ENCODE peak calls at places on chromosomes 11 and 22, in nine cellular contexts. One of them, this sample, is unnamed.

GRCh38 chr11:13386567-13386966 is 76.5 kb downstream of the BTBD10 start:
- DNase-seq in GM06990: no peak
- DNase-seq in lower lobe of right lung: no peak
- DNase-seq in BJ: no peak
- DNase-seq in glutamatergic neuron: no peak
- DNase-seq in kidney: no peak
- DNase-seq in ovary: no peak
- DNase-seq in astrocyte of the spinal cord: no peak
- DNase-seq in fibroblast of the aortic adventitia: no peak
- DNase-seq in this sample: no peak

GRCh38 chr11:86115542-86116385 is 46.9 kb upstream of the PICALM start:
- DNase-seq in glutamatergic neuron: no peak
- DNase-seq in fibroblast of the aortic adventitia: peak; percentile 39
- DNase-seq in astrocyte of the spinal cord: peak; percentile 41
- DNase-seq in BJ: no peak
- DNase-seq in lower lobe of right lung: no peak
- DNase-seq in GM06990: no peak
- DNase-seq in ovary: no peak
- DNase-seq in kidney: no peak
- DNase-seq in this sample: no peak

GRCh38 chr11:109785714-109786113 is 307.5 kb upstream of the ZC3H12C start:
- DNase-seq in astrocyte of the spinal cord: peak; percentile 34
- DNase-seq in BJ: no peak
- DNase-seq in kidney: no peak
- DNase-seq in fibroblast of the aortic adventitia: peak; percentile 41
- DNase-seq in lower lobe of right lung: no peak
- DNase-seq in glutamatergic neuron: no peak
- DNase-seq in ovary: no peak
- DNase-seq in GM06990: no peak
- DNase-seq in this sample: no peak

GRCh38 chr22:25777870-25778269 is 35.9 kb downstream of the MYO18B start:
- DNase-seq in ovary: no peak
- DNase-seq in BJ: no peak
- DNase-seq in lower lobe of right lung: no peak
- DNase-seq in GM06990: no peak
- DNase-seq in fibroblast of the aortic adventitia: peak; percentile 62
- DNase-seq in astrocyte of the spinal cord: peak; percentile 28
- DNase-seq in glutamatergic neuron: no peak
- DNase-seq in kidney: no peak
- DNase-seq in this sample: peak; percentile 14

GRCh38 chr11:76823481-76824028 is 37.2 kb upstream of the ACER3 start:
- DNase-seq in GM06990: no peak
- DNase-seq in fibroblast of the aortic adventitia: peak; percentile 89
- DNase-seq in BJ: no peak
- DNase-seq in astrocyte of the spinal cord: peak; percentile 56
- DNase-seq in lower lobe of right lung: no peak
- DNase-seq in ovary: no peak
- DNase-seq in glutamatergic neuron: no peak
- DNase-seq in kidney: no peak
- DNase-seq in this sample: peak; percentile 20

GRCh38 chr11:12787847-12788246 is 113.6 kb downstream of the TEAD1 start:
- DNase-seq in GM06990: no peak
- DNase-seq in glutamatergic neuron: no peak
- DNase-seq in fibroblast of the aortic adventitia: peak; percentile 69
- DNase-seq in ovary: no peak
- DNase-seq in BJ: no peak
- DNase-seq in lower lobe of right lung: no peak
- DNase-seq in kidney: no peak
- DNase-seq in astrocyte of the spinal cord: peak; percentile 75
- DNase-seq in this sample: no peak

GRCh38 chr22:22369962-22370265 is 125.3 kb downstream of the VPREB1 start:
- DNase-seq in GM06990: no peak
- DNase-seq in astrocyte of the spinal cord: no peak
- DNase-seq in kidney: no peak
- DNase-seq in lower lobe of right lung: no peak
- DNase-seq in ovary: no peak
- DNase-seq in glutamatergic neuron: no peak
- DNase-seq in BJ: no peak
- DNase-seq in fibroblast of the aortic adventitia: no peak
- DNase-seq in this sample: no peak

GRCh38 chr11:129598378-129598777 is 217.3 kb upstream of the TMEM45B start:
- DNase-seq in astrocyte of the spinal cord: no peak
- DNase-seq in ovary: no peak
- DNase-seq in glutamatergic neuron: no peak
- DNase-seq in BJ: no peak
- DNase-seq in GM06990: no peak
- DNase-seq in kidney: no peak
- DNase-seq in lower lobe of right lung: no peak
- DNase-seq in fibroblast of the aortic adventitia: no peak
- DNase-seq in this sample: no peak

GRCh38 chr11:69969890-69970784 is 108.0 kb upstream of the ANO1 start:
- DNase-seq in BJ: no peak
- DNase-seq in lower lobe of right lung: no peak
- DNase-seq in GM06990: no peak
- DNase-seq in glutamatergic neuron: no peak
- DNase-seq in fibroblast of the aortic adventitia: no peak
- DNase-seq in kidney: no peak
- DNase-seq in astrocyte of the spinal cord: no peak
- DNase-seq in ovary: no peak
- DNase-seq in this sample: no peak

GRCh38 chr22:29883045-29883830 is at the start of gene MTMR3:
- DNase-seq in kidney: peak; percentile 98
- DNase-seq in GM06990: peak; percentile 90
- DNase-seq in BJ: peak; percentile 15
- DNase-seq in ovary: peak; percentile 98
- DNase-seq in lower lobe of right lung: peak; percentile 96
- DNase-seq in glutamatergic neuron: peak; percentile 98
- DNase-seq in fibroblast of the aortic adventitia: peak; percentile 81
- DNase-seq in astrocyte of the spinal cord: peak; percentile 90
- DNase-seq in this sample: peak; percentile 98
- TF ChIP-seq CTCF in kidney: peak; percentile 8
- TF ChIP-seq CTCF in GM06990: peak; percentile 5
- TF ChIP-seq CTCF in BJ: no peak
- TF ChIP-seq CTCF in ovary: no peak
- TF ChIP-seq CTCF in lower lobe of right lung: peak; percentile 35
- TF ChIP-seq CTCF in glutamatergic neuron: peak; percentile 76
- TF ChIP-seq CTCF in fibroblast of the aortic adventitia: peak; percentile 27
- TF ChIP-seq CTCF in astrocyte of the spinal cord: peak; percentile 45
- TF ChIP-seq CTCF in this sample: peak; percentile 59

GRCh38 chr22:24507742-24508141 is 12.6 kb downstream of the UPB1 start:
- DNase-seq in kidney: peak; percentile 18
- DNase-seq in fibroblast of the aortic adventitia: no peak
- DNase-seq in ovary: peak; percentile 6
- DNase-seq in glutamatergic neuron: no peak
- DNase-seq in lower lobe of right lung: no peak
- DNase-seq in BJ: no peak
- DNase-seq in GM06990: no peak
- DNase-seq in astrocyte of the spinal cord: no peak
- DNase-seq in this sample: no peak
- TF ChIP-seq CTCF in kidney: no peak
- TF ChIP-seq CTCF in fibroblast of the aortic adventitia: no peak
- TF ChIP-seq CTCF in ovary: no peak
- TF ChIP-seq CTCF in glutamatergic neuron: no peak
- TF ChIP-seq CTCF in lower lobe of right lung: no peak
- TF ChIP-seq CTCF in BJ: no peak
- TF ChIP-seq CTCF in GM06990: no peak
- TF ChIP-seq CTCF in astrocyte of the spinal cord: no peak
- TF ChIP-seq CTCF in this sample: no peak

GRCh38 chr22:36563898-36564297 is 34.9 kb upstream of the EIF3D start:
- DNase-seq in ovary: no peak
- DNase-seq in astrocyte of the spinal cord: no peak
- DNase-seq in kidney: no peak
- DNase-seq in glutamatergic neuron: no peak
- DNase-seq in lower lobe of right lung: no peak
- DNase-seq in GM06990: no peak
- DNase-seq in BJ: no peak
- DNase-seq in fibroblast of the aortic adventitia: no peak
- DNase-seq in this sample: no peak

GRCh38 chr22:36563444-36563843 is 34.5 kb upstream of the EIF3D start:
- DNase-seq in lower lobe of right lung: no peak
- DNase-seq in ovary: no peak
- DNase-seq in kidney: no peak
- DNase-seq in fibroblast of the aortic adventitia: no peak
- DNase-seq in glutamatergic neuron: no peak
- DNase-seq in GM06990: no peak
- DNase-seq in astrocyte of the spinal cord: no peak
- DNase-seq in BJ: no peak
- DNase-seq in this sample: no peak

GRCh38 chr22:36562261-36562835 is 33.4 kb upstream of the EIF3D start:
- DNase-seq in astrocyte of the spinal cord: peak; percentile 16
- DNase-seq in fibroblast of the aortic adventitia: peak; percentile 47
- DNase-seq in BJ: no peak
- DNase-seq in ovary: no peak
- DNase-seq in kidney: no peak
- DNase-seq in lower lobe of right lung: no peak
- DNase-seq in glutamatergic neuron: no peak
- DNase-seq in GM06990: no peak
- DNase-seq in this sample: no peak

GRCh38 chr22:36564422-36565151 is 35.6 kb upstream of the EIF3D start:
- DNase-seq in glutamatergic neuron: no peak
- DNase-seq in BJ: no peak
- DNase-seq in fibroblast of the aortic adventitia: no peak
- DNase-seq in ovary: no peak
- DNase-seq in astrocyte of the spinal cord: no peak
- DNase-seq in kidney: no peak
- DNase-seq in GM06990: no peak
- DNase-seq in lower lobe of right lung: no peak
- DNase-seq in this sample: no peak

DNA sequence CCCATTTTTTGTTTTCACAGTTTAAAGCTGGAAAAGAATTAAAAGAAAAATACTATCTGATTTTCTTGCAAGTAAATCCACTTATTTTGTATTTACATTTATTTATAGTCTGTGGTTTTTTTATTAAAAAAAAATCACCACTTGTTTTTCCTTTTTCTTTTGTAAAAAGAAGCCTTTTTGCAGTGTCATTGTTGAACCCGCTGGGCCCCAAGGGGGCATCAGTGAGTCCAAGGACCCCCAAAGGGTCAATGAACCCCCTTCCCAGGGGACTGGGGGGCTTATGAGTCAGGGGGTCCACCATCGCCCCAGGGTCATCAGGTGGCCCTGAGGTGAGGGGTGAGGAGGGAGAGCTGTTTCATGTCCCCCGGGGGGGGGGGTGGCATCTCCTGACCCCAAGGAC is 34.0 kb upstream of the EIF3D start:
- DNase-seq in ovary: no peak
- DNase-seq in GM06990: no peak
- DNase-seq in glutamatergic neuron: no peak
- DNase-seq in astrocyte of the spinal cord: no peak
- DNase-seq in BJ: no peak
- DNase-seq in lower lobe of right lung: no peak
- DNase-seq in kidney: no peak
- DNase-seq in fibroblast of the aortic adventitia: no peak
- DNase-seq in this sample: no peak
- TF ChIP-seq CTCF in ovary: no peak
- TF ChIP-seq CTCF in GM06990: no peak
- TF ChIP-seq CTCF in glutamatergic neuron: no peak
- TF ChIP-seq CTCF in astrocyte of the spinal cord: no peak
- TF ChIP-seq CTCF in BJ: no peak
- TF ChIP-seq CTCF in lower lobe of right lung: no peak
- TF ChIP-seq CTCF in kidney: no peak
- TF ChIP-seq CTCF in fibroblast of the aortic adventitia: no peak
- TF ChIP-seq CTCF in this sample: no peak

DNA sequence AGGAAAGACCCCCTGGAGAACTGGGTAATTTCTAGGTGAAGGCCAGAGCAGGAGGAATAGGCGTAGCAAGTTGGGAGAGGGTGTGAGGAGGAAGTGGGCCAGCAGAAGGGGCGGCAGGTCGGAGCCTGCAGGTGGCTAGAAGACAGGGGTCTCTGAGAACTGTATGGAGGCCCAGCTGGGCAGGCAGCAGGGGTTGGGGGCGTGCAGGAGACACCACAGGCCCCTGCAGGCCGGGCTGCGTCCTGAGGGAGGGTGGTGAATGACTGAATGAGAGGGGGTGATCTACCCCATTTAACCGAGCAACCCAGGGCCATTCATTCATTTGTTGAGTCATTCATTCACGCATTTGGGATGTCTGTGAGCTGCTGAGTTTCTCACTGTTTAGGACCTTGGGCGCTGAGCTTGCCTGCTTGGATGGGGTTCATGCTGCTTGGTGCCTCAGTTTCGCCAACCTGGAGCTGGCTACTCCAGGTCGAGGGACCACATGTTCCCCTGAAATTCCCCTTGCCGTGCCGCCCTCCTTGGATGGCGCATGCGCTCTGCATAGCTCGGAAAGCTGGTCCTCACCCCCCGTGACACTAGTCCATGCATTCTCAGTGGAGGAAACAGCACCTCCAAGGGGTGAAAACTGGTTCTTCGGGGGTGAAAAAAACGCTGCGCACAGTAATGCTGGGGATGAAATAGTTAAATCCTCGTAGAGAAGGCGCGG is 15.6 kb downstream of the MPPED1 start:
- DNase-seq in astrocyte of the spinal cord: no peak
- DNase-seq in fibroblast of the aortic adventitia: no peak
- DNase-seq in GM06990: no peak
- DNase-seq in glutamatergic neuron: peak; percentile 5
- DNase-seq in kidney: peak; percentile 43
- DNase-seq in lower lobe of right lung: peak; percentile 21
- DNase-seq in ovary: no peak
- DNase-seq in BJ: no peak
- DNase-seq in this sample: no peak
- TF ChIP-seq CTCF in astrocyte of the spinal cord: no peak
- TF ChIP-seq CTCF in fibroblast of the aortic adventitia: no peak
- TF ChIP-seq CTCF in GM06990: peak; percentile 10
- TF ChIP-seq CTCF in glutamatergic neuron: peak; percentile 31
- TF ChIP-seq CTCF in kidney: no peak
- TF ChIP-seq CTCF in lower lobe of right lung: no peak
- TF ChIP-seq CTCF in ovary: no peak
- TF ChIP-seq CTCF in BJ: no peak
- TF ChIP-seq CTCF in this sample: no peak

DNA sequence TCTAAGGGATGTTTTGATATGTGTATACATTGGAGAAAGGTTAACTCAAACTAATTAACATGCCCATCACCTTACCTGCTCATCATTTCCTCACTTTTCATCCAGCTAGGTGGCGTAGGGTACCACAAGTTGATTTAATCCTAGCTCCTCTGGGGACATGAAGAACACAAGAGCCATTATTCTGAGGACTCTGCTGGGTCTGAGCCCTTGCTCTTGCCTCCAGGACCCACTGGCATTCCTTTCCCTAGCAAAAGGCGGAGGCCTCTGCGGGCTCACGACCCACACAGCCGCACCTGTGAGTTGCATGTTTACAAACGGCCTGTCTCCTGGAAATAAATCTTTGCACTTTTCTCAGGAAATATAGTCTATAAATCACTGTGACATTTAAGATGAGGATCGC is 871.9 kb downstream of the TBC1D22A start:
- DNase-seq in astrocyte of the spinal cord: no peak
- DNase-seq in kidney: no peak
- DNase-seq in BJ: no peak
- DNase-seq in lower lobe of right lung: no peak
- DNase-seq in glutamatergic neuron: no peak
- DNase-seq in ovary: peak; percentile 9
- DNase-seq in fibroblast of the aortic adventitia: no peak
- DNase-seq in GM06990: no peak
- DNase-seq in this sample: no peak
- TF ChIP-seq CTCF in astrocyte of the spinal cord: no peak
- TF ChIP-seq CTCF in kidney: no peak
- TF ChIP-seq CTCF in BJ: no peak
- TF ChIP-seq CTCF in lower lobe of right lung: no peak
- TF ChIP-seq CTCF in glutamatergic neuron: no peak
- TF ChIP-seq CTCF in ovary: no peak
- TF ChIP-seq CTCF in fibroblast of the aortic adventitia: no peak
- TF ChIP-seq CTCF in GM06990: no peak
- TF ChIP-seq CTCF in this sample: no peak

This sample was measured in neural crest cell.